ENCODE peak calls at places on chromosomes 2 and 18, in four cellular contexts. Q is mammary epithelial cell, A is fibroblast of lung, Y is IMR-90. L is an unnamed sample.

GRCh38 chr2:27929916-27930486 is 39.5 kb downstream of the BABAM2 start:
- DNase-seq in Q (no peak), A (peak), Y (no peak), L (no peak)

GRCh38 chr2:231524477-231525247 is 5.6 kb downstream of the NMUR1 start:
- DNase-seq in Q (no peak), A (no peak), Y (no peak), L (no peak)

GRCh38 chr2:60523987-60524386 is 29.5 kb downstream of the BCL11A start:
- DNase-seq in Q (no peak), A (no peak), Y (no peak), L (no peak)

GRCh38 chr2:220959391-220959802 is 612.7 kb downstream of the EPHA4 start:
- DNase-seq in Q (no peak), A (no peak), Y (peak), L (no peak)

GRCh38 chr2:227147023-227147422 is 17.0 kb downstream of the COL4A4 start:
- DNase-seq in Q (no peak), A (peak), Y (no peak), L (no peak)

GRCh38 chr18:3441290-3441689 is 8.7 kb upstream of the TGIF1 start:
- DNase-seq in Q (no peak), A (no peak), Y (no peak), L (peak)

GRCh38 chr18:23077493-23078256 is 57.6 kb upstream of the CABLES1 start:
- DNase-seq in Q (no peak), A (no peak), Y (no peak), L (no peak)

GRCh38 chr2:65070172-65070830 is 14.1 kb downstream of the CEP68 start:
- DNase-seq in Q (peak), A (peak), Y (peak), L (no peak)

GRCh38 chr2:144426981-144427479 is 92.9 kb downstream of the ZEB2 start:
- DNase-seq in Q (peak), A (peak), Y (peak), L (no peak)

DNA sequence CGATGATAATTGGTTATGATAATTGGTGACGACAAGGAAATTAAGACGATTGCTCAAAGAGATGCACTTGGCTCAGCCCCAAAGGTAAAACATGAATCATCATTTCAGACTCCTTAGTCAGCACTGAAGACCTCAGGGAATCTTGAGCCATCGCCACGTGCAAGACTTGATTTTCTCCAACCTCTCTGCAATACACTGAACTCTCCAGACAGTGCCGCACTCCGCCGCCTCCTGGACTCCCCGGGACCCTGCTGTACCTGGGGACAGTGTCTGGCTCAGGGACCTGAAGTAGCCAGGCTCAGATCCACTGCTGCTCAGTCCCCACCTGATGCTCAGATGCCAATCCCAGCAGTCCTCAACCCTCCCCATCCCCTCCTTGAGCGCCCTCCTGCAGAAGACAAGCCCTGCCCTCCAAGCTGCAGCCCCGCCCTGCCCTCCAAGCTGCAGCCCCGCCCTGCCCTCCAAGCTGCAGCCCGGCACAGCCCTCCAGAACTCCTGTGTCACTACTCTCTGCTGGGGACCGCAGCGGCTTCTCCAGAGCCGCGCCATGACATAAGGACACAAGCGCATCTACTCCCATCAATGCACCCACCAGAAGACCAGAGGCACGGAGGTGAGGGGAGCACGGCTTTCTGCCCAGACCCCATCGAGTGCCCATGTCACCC is 1.1 kb downstream of the TMEM18 start:
- DNase-seq in Q (peak), A (peak), Y (peak), L (peak)
- TF ChIP-seq CTCF in Q (peak), A (peak), Y (peak), L (peak)

DNA sequence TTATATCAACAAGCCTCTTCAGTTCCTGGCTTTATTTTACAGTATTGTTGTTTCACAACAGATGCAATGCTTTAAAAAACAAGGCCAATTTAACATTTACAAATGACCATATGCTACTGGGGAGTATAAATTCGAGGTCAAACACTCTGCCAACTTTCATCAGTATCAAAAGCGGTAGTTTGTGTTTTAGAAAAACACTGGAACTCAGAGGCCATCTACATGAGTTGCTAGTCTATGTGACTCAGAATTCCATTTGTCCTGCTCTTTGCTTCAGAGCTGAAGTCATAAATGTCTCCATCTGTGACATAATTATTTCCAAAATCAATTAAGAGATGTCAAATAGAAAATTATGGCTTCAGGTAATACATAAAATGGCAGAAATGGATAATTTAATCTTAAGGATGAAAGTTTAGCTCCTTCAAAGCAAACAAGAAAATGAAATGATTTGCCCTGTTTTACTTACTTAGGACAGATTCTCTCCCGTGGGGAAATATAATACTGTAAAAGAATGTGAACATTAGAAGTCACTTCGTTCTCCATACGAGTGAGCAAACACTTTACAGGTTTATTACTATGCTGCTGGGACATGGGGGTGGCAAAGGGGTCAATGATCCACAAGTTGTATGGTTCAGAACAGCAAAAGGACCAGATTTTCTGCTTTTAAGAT is 3.7 kb downstream of the MEX3C start:
- DNase-seq in Q (peak), A (peak), Y (peak), L (no peak)
- H3K9ac ChIP-seq in Q (peak), A (no peak), Y (no peak), L (peak)

GRCh38 chr2:35104306-35104705 is 1251.3 kb upstream of the CRIM1 start:
- DNase-seq in Q (no peak), A (no peak), Y (no peak), L (no peak)

DNA sequence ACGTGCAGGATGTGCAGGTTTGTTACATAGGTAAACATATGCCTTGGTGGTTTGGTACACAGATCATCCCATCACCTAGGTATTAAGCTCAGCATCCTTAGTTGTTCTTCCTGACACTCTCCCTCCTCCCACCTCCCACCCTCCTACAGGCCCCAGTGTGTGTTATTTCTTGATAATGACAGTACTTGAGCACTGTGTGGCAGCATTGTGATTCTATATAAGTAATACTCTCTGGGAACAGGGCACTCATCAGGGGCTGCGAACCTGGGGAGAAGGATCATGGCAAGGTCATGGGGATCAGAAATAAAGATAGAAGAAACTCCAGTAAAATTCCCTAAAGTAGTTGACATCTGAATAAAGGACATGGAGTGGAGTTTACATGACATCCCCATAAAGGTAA is 1256.2 kb upstream of the CRIM1 start:
- DNase-seq in Q (no peak), A (no peak), Y (no peak), L (no peak)
- TF ChIP-seq CTCF in Q (no peak), A (no peak), Y (no peak), L (no peak)

GRCh38 chr2:71566271-71566858 is 113.0 kb downstream of the DYSF start:
- DNase-seq in Q (no peak), A (peak), Y (no peak), L (no peak)

GRCh38 chr2:71571945-71572344 is 118.6 kb downstream of the DYSF start:
- DNase-seq in Q (no peak), A (no peak), Y (no peak), L (no peak)

GRCh38 chr2:71570951-71571460 is 117.6 kb downstream of the DYSF start:
- DNase-seq in Q (no peak), A (no peak), Y (no peak), L (no peak)

GRCh38 chr2:71568103-71568502 is 114.7 kb downstream of the DYSF start:
- DNase-seq in Q (no peak), A (no peak), Y (no peak), L (no peak)

GRCh38 chr2:71570511-71570910 is 117.2 kb downstream of the DYSF start:
- DNase-seq in Q (no peak), A (no peak), Y (no peak), L (no peak)
- H3K9ac ChIP-seq in Q (no peak), A (no peak), Y (no peak), L (no peak)

DNA sequence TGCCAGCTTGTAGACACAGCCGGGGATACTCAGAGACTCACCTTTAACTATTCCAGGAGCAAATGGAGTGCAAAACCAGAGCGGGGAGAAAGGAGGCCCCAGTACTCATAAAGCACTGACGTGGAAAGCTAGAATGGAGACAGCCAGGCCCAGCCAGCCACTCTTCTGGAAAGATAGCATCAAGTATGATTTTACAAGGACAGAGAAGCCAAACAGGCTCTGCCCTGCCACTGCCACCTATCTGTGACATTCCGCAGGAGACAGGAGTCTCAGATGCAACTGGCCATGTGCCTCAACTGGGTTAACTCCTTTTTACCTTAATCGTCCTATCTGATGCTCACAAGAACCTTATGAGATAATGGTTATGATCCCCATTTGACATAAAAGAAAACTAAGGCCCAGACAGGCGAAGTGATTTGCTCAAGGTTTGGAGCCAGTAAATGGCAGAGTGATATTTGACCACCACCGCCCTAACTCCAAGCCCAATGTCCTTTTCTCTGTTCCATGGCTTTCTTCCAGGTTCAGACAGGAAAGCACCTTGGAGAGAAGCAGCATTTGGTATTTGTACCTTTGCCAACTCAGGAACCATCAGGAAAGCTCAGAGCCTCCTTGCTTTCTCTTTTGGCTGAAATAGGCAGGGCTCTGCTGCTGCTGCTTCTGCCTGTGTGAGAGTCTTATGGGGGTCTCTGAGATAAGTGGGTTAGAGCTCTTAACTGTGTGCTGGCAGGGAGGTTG is 15.6 kb downstream of the KIF3C start:
- DNase-seq in Q (no peak), A (no peak), Y (no peak), L (no peak)
- TF ChIP-seq CTCF in Q (no peak), A (no peak), Y (no peak), L (no peak)

DNA sequence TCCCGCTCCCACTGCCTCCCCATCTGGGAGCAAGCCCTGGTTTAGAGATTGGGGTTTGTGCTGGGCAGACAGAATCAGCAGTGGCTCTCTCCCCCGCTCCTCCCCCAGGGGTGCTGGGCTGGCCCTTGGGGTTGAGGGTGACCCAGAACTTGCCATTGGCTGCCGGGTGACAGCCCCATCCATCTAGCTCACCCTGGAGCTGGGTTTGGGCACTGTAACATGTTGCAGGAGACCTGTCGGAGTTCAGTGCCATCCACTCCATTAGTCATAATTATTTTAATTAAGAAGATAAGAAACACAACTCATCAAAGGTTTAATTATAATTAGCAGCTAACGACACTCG is 111.4 kb upstream of the OTOS start:
- DNase-seq in Q (no peak), A (no peak), Y (no peak), L (no peak)
- H3K9ac ChIP-seq in Q (no peak), A (no peak), Y (no peak), L (no peak)

DNA sequence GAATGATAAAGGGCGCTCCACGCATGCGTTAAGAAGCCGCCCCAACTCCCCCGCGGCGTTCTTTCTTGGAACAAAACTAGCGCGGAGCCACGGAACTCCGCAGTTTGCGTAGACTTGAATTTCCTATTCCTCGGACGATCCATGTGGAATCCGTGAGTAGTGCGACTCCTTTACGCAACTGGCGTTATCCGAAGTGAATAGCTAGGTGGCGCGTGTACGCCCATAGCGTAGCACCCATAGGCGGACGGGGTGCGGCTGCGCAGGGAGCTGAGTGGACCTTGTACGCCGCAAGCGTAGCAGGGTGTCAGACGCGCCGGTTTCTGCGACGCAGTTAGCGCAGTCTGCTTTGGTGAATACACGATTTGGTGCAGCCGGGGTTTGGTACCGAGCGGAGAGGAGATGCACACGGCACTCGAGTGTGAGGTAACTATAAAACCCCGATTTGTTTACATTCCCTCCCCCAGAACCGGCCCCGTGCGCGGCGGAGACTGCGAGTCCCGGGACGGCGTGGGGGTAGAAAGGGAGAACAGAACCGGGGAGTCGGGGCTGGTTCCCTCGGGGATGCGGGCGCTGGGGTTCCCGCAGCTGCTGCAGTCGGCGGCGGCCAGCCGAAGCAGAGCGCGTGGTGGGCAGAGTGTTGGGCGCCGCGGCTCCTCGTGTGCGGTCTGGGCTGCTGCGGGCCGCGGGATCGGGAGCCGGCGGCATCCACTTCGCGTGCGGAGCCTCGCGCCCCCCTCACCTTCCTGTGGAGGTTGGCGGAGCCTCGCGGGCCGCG is at the start of gene SLC39A10:
- DNase-seq in Q (peak), A (peak), Y (peak), L (peak)
- TF ChIP-seq CTCF in Q (no peak), A (no peak), Y (peak), L (peak)

DNA sequence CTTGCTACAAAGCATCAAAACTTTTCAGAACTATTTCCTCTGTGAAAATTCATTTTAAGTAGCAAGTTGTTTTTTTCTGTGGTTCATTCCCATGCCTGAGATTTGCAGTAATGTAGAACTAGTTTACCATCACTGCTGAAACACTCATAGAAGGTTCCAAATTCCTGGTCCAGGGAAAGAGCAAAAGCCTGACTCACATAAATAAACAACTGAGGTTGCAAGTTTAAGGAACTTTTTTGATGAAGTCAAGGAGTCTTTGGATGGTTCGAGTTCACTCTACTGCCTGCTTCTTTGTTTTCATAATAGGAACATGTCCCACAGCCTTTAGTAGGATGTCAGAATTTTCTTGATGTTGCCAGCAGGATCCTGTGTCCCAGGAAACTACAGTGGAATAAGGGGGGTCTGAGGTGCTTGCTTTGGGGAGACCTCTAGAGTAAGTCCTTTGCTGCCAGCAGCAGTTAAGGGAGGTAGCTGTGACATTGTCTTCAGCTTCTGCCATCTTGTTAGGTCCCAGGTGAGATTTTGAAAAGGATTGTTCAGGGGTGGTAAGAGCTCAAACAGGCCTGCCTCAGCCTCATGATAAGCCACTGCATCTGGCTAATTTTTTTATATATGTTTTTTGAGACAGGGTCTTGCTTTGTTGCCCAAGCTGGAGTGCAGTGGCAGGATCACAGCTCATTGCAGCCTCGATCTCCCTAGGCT is 43.9 kb downstream of the ACSL3 start:
- DNase-seq in Q (peak), A (peak), Y (peak), L (no peak)
- H3K9ac ChIP-seq in Q (no peak), A (no peak), Y (peak), L (no peak)

DNA sequence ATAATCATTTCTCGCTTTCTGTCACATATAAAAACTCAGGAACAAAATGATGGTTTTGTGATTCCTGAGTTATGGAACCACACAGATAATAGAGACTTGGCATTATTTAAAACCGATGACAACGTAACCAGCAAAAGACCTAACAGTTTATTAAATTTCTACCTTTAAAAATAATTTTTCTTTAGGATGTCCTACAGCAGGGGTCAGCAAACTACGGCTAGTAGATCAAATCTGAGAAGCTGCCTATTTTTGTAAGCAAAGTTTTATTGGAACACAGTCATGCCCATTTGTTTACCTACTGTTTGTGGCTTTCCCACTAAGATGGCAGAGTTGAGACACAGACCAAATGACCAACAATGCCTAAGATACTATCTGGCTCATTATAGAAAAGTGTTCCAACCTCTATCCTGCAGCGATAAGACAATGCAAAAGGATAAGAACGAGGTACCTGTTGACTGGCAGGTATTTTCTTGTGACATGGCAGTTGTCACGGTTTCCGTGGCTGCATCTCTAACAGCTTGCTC is 53.0 kb upstream of the ZFP36L2 start:
- DNase-seq in Q (no peak), A (no peak), Y (no peak), L (no peak)
- TF ChIP-seq CTCF in Q (no peak), A (no peak), Y (no peak), L (no peak)